ENCODE peak calls at places on chromosomes 11 and 22, in nine cellular contexts. T is cardiac muscle cell, B is heart right ventricle, E is AG04450, H is astrocyte, I is colonic mucosa, Z is GM20000, P is A549, N is epithelial cell of esophagus. D is an unnamed sample.
A peak's percentile ranks its signal among the peaks of the same experiment; 100 is the strongest.

GRCh38 chr11:27720277-27720830 is 20.1 kb upstream of the BDNF start:
- DNase-seq in T (peak; percentile 78), B (peak; percentile 40), E (no peak), H (no peak), I (peak; percentile 40), Z (peak; percentile 73), P (peak; percentile 66), N (peak; percentile 75), D (peak; percentile 77)

GRCh38 chr11:29712616-29713015 is 304.2 kb downstream of the KCNA4 start:
- DNase-seq in T (no peak), B (no peak), E (no peak), H (no peak), I (no peak), Z (no peak), P (no peak), N (no peak), D (no peak)

GRCh38 chr11:132658696-132659095 is 873.6 kb downstream of the OPCML start:
- DNase-seq in T (no peak), B (no peak), E (no peak), H (peak; percentile 22), I (no peak), Z (no peak), P (no peak), N (peak; percentile 26), D (no peak)

GRCh38 chr11:72764503-72764902 is 12.3 kb upstream of the ARAP1 start:
- DNase-seq in T (no peak), B (no peak), E (no peak), H (no peak), I (peak; percentile 82), Z (no peak), P (no peak), N (no peak), D (no peak)

GRCh38 chr22:49900441-49901230 is 17.6 kb downstream of the ALG12 start:
- DNase-seq in T (no peak), B (no peak), E (no peak), H (no peak), I (no peak), Z (no peak), P (no peak), N (no peak), D (no peak)

GRCh38 chr11:87258171-87258833 is 220.6 kb downstream of the TMEM135 start:
- DNase-seq in T (no peak), B (no peak), E (no peak), H (no peak), I (no peak), Z (no peak), P (no peak), N (no peak), D (peak; percentile 25)

GRCh38 chr11:71440021-71440755 is 8.0 kb downstream of the DHCR7 start:
- DNase-seq in T (no peak), B (no peak), E (no peak), H (no peak), I (no peak), Z (no peak), P (no peak), N (no peak), D (no peak)

GRCh38 chr22:19962246-19962908 is 20.8 kb upstream of the TXNRD2 start:
- DNase-seq in T (peak; percentile 83), B (peak; percentile 60), E (no peak), H (peak; percentile 59), I (peak; percentile 91), Z (peak; percentile 83), P (peak; percentile 77), N (peak; percentile 93), D (peak; percentile 85)

GRCh38 chr11:125312812-125313211 is 148.3 kb downstream of the PKNOX2 start:
- DNase-seq in T (no peak), B (no peak), E (no peak), H (no peak), I (no peak), Z (no peak), P (no peak), N (no peak), D (no peak)

GRCh38 chr22:39185601-39186012 is 33.1 kb upstream of the CBX7 start:
- DNase-seq in T (peak; percentile 86), B (peak; percentile 76), E (no peak), H (no peak), I (no peak), Z (no peak), P (no peak), N (no peak), D (no peak)

GRCh38 chr11:85483861-85484260 is 143.3 kb downstream of the DLG2 start:
- DNase-seq in T (peak; percentile 50), B (no peak), E (peak; percentile 3), H (peak; percentile 19), I (no peak), Z (no peak), P (no peak), N (no peak), D (no peak)

GRCh38 chr11:33690290-33691050 is 10.2 kb downstream of the C11orf91 start:
- DNase-seq in T (peak; percentile 93), B (peak; percentile 74), E (peak; percentile 84), H (peak; percentile 100), I (peak; percentile 54), Z (no peak), P (peak; percentile 94), N (peak; percentile 98), D (no peak)

GRCh38 chr11:75583710-75584658 is 21.9 kb downstream of the SERPINH1 start:
- DNase-seq in T (peak; percentile 92), B (peak; percentile 78), E (no peak), H (peak; percentile 76), I (peak; percentile 41), Z (peak; percentile 66), P (no peak), N (no peak), D (peak; percentile 62)

GRCh38 chr11:76694664-76695063 is 24.1 kb upstream of the LRRC32 start:
- DNase-seq in T (peak; percentile 53), B (no peak), E (peak; percentile 49), H (peak; percentile 73), I (no peak), Z (no peak), P (peak; percentile 31), N (peak; percentile 79), D (no peak)

GRCh38 chr22:39282642-39283311 is 36.6 kb downstream of the RPL3 start:
- DNase-seq in T (no peak), B (no peak), E (no peak), H (no peak), I (no peak), Z (no peak), P (no peak), N (peak; percentile 41), D (no peak)

GRCh38 chr11:21865541-21865940 is 327.3 kb upstream of the ANO5 start:
- DNase-seq in T (no peak), B (no peak), E (no peak), H (no peak), I (no peak), Z (no peak), P (no peak), N (no peak), D (no peak)

GRCh38 chr11:57793711-57794110 is 32.1 kb downstream of the CTNND1 start:
- DNase-seq in T (no peak), B (no peak), E (no peak), H (no peak), I (no peak), Z (no peak), P (no peak), N (no peak), D (no peak)

GRCh38 chr11:57800444-57801184 is 39.0 kb downstream of the CTNND1 start:
- DNase-seq in T (peak; percentile 78), B (no peak), E (peak; percentile 34), H (peak; percentile 42), I (peak; percentile 48), Z (peak; percentile 71), P (peak; percentile 95), N (peak; percentile 98), D (peak; percentile 43)

GRCh38 chr11:57801185-57801490 is 39.5 kb downstream of the CTNND1 start:
- DNase-seq in T (no peak), B (no peak), E (no peak), H (no peak), I (no peak), Z (no peak), P (no peak), N (no peak), D (no peak)

GRCh38 chr11:57802411-57802810 is 40.8 kb downstream of the CTNND1 start:
- DNase-seq in T (no peak), B (no peak), E (no peak), H (no peak), I (no peak), Z (no peak), P (no peak), N (no peak), D (no peak)

GRCh38 chr11:57798905-57799559 is 37.4 kb downstream of the CTNND1 start:
- DNase-seq in T (peak; percentile 66), B (peak; percentile 55), E (no peak), H (peak; percentile 68), I (peak; percentile 87), Z (no peak), P (peak; percentile 67), N (peak; percentile 99), D (no peak)
- TF ChIP-seq CTCF in T (no peak), B (no peak), E (no peak), H (no peak), I (no peak), Z (no peak), P (no peak), N (no peak), D (no peak)

GRCh38 chr22:21098099-21098671 is 52.4 kb downstream of the LRRC74B start:
- DNase-seq in T (peak; percentile 42), B (no peak), E (no peak), H (no peak), I (no peak), Z (no peak), P (peak; percentile 37), N (no peak), D (no peak)
- TF ChIP-seq CTCF in T (no peak), B (no peak), E (no peak), H (no peak), I (no peak), Z (no peak), P (no peak), N (peak; percentile 0), D (no peak)

DNA sequence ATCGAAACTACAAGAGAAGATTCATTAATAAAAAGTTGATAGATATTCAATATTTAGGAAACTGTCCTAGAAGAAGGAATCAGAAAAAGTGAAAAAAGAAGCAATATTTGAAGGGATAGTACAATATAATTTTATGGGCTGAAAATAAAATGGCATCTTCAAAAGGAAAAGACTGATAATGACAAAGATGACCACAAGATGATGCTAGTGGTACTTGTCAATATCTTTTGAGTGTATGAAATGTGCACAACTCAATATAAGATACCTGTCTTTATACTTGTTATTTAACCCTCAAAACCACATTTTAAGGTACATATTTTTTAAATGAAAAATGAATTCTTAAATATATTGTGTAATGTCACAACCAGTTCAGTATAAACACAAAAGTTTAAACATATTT is 1059.6 kb upstream of the RAG2 start:
- DNase-seq in T (peak; percentile 30), B (no peak), E (no peak), H (peak; percentile 20), I (no peak), Z (no peak), P (peak; percentile 0), N (peak; percentile 50), D (no peak)
- TF ChIP-seq CTCF in T (peak; percentile 42), B (no peak), E (peak; percentile 56), H (peak; percentile 50), I (no peak), Z (no peak), P (no peak), N (peak; percentile 61), D (peak; percentile 14)

DNA sequence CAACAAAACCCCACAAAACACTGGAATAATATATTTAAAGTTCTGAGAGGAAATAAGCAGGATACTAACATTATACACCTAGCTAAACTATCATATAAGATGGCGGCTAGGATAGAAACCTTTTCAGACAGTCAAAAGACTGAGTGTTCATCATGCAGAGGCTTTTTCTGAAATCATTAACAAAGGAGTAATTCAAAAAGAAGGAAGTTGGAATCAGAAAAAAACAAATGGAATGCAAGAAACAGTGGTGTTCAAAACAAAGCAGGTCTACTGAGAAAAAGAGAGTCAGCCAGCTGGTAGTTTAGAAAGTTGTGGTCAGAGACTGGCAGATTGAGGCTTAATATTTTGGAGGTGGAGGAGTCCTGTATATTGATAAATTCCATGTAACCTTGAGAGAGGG is 30.1 kb upstream of the ZBTB44 start:
- DNase-seq in T (no peak), B (no peak), E (no peak), H (no peak), I (no peak), Z (no peak), P (no peak), N (no peak), D (no peak)
- TF ChIP-seq CTCF in T (no peak), B (no peak), E (no peak), H (no peak), I (no peak), Z (no peak), P (no peak), N (no peak), D (no peak)

D was measured in endothelial cell.